ENCODE peak calls at places on chromosomes 3 and 15, in five cellular contexts. Q is OCI-LY7; T is CD8-positive, alpha-beta T cell; C is GM23248; F is heart right ventricle. A is an unnamed sample.

GRCh38 chr15:95684693-95685115 is 645.8 kb upstream of the NR2F2 start:
- DNase-seq in Q (no peak), T (no peak), C (peak; percentile 90), F (no peak), A (no peak)

GRCh38 chr15:42012937-42013482 is 7.8 kb downstream of the PLA2G4E start:
- DNase-seq in Q (no peak), T (no peak), C (no peak), F (no peak), A (no peak)

GRCh38 chr3:117399311-117400068 is 689.9 kb downstream of the TUSC7 start:
- DNase-seq in Q (no peak), T (no peak), C (peak; percentile 60), F (no peak), A (no peak)

GRCh38 chr3:136543385-136543784 is 208.8 kb downstream of the STAG1 start:
- DNase-seq in Q (no peak), T (no peak), C (peak; percentile 54), F (no peak), A (no peak)

GRCh38 chr3:64257096-64257755 is 32.0 kb upstream of the PRICKLE2 start:
- DNase-seq in Q (no peak), T (no peak), C (peak; percentile 56), F (no peak), A (no peak)

GRCh38 chr3:101518421-101518871 is 5.4 kb upstream of the SENP7 start:
- DNase-seq in Q (peak; percentile 38), T (peak; percentile 24), C (no peak), F (no peak), A (peak; percentile 51)

GRCh38 chr3:58004972-58005371 is 3.2 kb upstream of the FLNB start:
- DNase-seq in Q (no peak), T (no peak), C (peak; percentile 77), F (no peak), A (no peak)

GRCh38 chr15:46580487-46580886 is 945.7 kb downstream of the SQOR start:
- DNase-seq in Q (no peak), T (no peak), C (no peak), F (no peak), A (no peak)

GRCh38 chr15:94677202-94677790 is 445.9 kb downstream of the MCTP2 start:
- DNase-seq in Q (no peak), T (no peak), C (no peak), F (no peak), A (no peak)

GRCh38 chr3:58048301-58048700 is 40.1 kb downstream of the FLNB start:
- DNase-seq in Q (no peak), T (no peak), C (no peak), F (peak; percentile 47), A (no peak)

GRCh38 chr15:59688383-59688887 is 685 bp downstream of the BNIP2 start:
- DNase-seq in Q (peak; percentile 65), T (peak; percentile 7), C (peak; percentile 83), F (peak; percentile 14), A (no peak)

GRCh38 chr3:141830508-141830907 is 45.9 kb upstream of the ATP1B3 start:
- DNase-seq in Q (no peak), T (no peak), C (no peak), F (no peak), A (no peak)

GRCh38 chr15:80450811-80451321 is 46.7 kb downstream of the ARNT2 start:
- DNase-seq in Q (no peak), T (no peak), C (no peak), F (no peak), A (no peak)

GRCh38 chr15:75693501-75694240 is 19.0 kb downstream of the CSPG4 start:
- DNase-seq in Q (no peak), T (no peak), C (peak; percentile 82), F (no peak), A (no peak)

GRCh38 chr3:61547625-61548024 is 13.7 kb upstream of the PTPRG start:
- DNase-seq in Q (no peak), T (no peak), C (no peak), F (no peak), A (peak; percentile 36)

GRCh38 chr3:187368765-187369450 is 723 bp downstream of the RTP4 start:
- DNase-seq in Q (no peak), T (no peak), C (peak; percentile 41), F (no peak), A (no peak)

GRCh38 chr3:4834403-4834866 is 144.8 kb upstream of the BHLHE40 start:
- DNase-seq in Q (no peak), T (peak; percentile 61), C (no peak), F (no peak), A (peak; percentile 76)

DNA sequence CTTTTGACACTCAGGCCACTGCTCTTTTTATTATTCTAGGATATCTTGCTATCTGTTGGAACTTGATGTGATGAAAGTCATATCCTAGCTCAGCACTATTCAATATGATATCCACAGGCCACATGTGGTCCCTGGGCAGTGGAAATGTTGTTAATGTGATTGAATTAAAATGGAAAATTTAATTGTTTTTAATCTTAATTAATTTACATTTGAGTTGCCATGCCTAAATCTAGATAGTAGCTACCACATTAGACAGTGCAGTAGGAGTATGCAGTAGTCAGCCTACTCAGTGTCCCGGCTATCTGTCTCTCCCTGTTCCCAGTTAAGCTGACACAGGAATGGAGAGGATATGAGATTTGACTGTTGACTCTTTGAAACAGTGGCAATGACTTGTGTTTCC is 460.2 kb downstream of the GBE1 start:
- DNase-seq in Q (no peak), T (no peak), C (no peak), F (no peak), A (no peak)
- H3K4me3 ChIP-seq in Q (no peak overlapping the region), T (no peak overlapping the region), C (no peak overlapping the region), F (no peak overlapping the region), A (no peak overlapping the region)

GRCh38 chr15:22918056-22918455 is 62.1 kb downstream of the CYFIP1 start:
- DNase-seq in Q (no peak), T (no peak), C (peak; percentile 65), F (no peak), A (no peak)

GRCh38 chr15:22919171-22919570 is 61.0 kb downstream of the CYFIP1 start:
- DNase-seq in Q (no peak), T (no peak), C (no peak), F (no peak), A (no peak)

GRCh38 chr15:22916606-22917350 is 63.4 kb downstream of the CYFIP1 start:
- DNase-seq in Q (no peak), T (no peak), C (no peak), F (no peak), A (no peak)

GRCh38 chr15:22917556-22917955 is 62.6 kb downstream of the CYFIP1 start:
- DNase-seq in Q (no peak), T (no peak), C (no peak), F (no peak), A (no peak)

DNA sequence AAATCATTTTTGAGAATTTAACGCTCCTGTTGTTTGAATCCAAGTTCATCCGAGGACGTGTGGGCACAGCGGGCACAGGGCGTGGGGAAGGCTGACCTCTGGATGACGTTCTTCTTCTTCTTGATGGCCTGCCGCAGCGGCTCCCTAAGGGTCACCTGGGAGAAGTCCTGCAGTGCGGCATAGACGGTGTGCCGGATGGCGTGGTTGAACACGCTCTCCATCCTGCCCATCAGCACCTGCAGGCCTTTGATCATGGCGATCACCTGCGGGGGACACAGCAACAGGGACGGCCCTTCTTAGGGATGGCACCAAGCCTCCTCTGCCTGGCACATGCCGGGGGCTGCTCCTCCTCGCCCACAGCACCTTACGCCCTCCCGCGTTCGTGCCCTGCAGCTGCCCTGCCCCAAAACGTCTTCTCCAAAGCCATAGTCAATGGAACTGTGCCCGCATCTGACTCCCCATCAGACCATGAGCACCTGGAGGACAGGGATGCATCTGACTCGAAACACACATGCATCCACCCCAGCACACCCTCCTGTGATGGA is 61.5 kb downstream of the CYFIP1 start:
- DNase-seq in Q (no peak), T (no peak), C (no peak), F (no peak), A (no peak)
- H3K36me3 ChIP-seq in Q (no peaks in the 10 kb centered on the region), T (no peaks in the 10 kb centered on the region), C (peaks cover 16% of the 10 kb centered on the region), F (peaks cover 100% of the 10 kb centered on the region), A (peaks cover 5% of the 10 kb centered on the region)

GRCh38 chr15:36661042-36661441 is 81.6 kb downstream of the CDIN1 start:
- DNase-seq in Q (no peak), T (no peak), C (no peak), F (no peak), A (no peak)

GRCh38 chr15:36658905-36659304 is 79.5 kb downstream of the CDIN1 start:
- DNase-seq in Q (no peak), T (no peak), C (no peak), F (no peak), A (no peak)

GRCh38 chr15:36653851-36654250 is 74.4 kb downstream of the CDIN1 start:
- DNase-seq in Q (no peak), T (no peak), C (no peak), F (no peak), A (no peak)

DNA sequence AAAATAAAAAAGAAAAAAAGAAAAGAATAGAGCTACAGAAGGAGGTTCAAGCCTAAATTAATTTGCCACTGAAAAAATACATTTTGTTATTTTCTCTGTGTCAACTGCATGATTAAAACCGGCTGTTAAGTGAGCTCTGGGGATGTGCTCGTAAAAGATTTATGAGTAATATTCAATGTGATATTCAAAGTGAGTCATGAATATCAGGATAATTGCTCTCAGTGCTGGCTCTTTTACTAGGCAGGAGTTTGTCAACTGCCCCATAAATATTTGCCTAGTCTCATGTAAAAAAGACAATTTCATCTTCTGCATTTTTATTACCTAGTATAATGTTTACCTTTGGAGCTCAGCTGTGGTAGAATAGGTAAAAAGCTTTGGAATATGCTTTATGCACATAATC is 78.9 kb downstream of the CDIN1 start:
- DNase-seq in Q (no peak), T (no peak), C (peak; percentile 83), F (no peak), A (no peak)
- H3K4me3 ChIP-seq in Q (no peak overlapping the region), T (no peak overlapping the region), C (no peak overlapping the region), F (no peak overlapping the region), A (no peak overlapping the region)

GRCh38 chr3:10116928-10117327 is 1.5 kb downstream of the BRK1 start:
- DNase-seq in Q (no peak), T (no peak), C (no peak), F (no peak), A (no peak)

GRCh38 chr3:10116138-10116460 is 624 bp downstream of the BRK1 start:
- DNase-seq in Q (no peak), T (peak; percentile 0), C (peak; percentile 72), F (no peak), A (no peak)

GRCh38 chr3:10122724-10123123 is 7.2 kb downstream of the BRK1 start:
- DNase-seq in Q (no peak), T (no peak), C (no peak), F (no peak), A (no peak)

GRCh38 chr3:10119376-10119775 is 3.9 kb downstream of the BRK1 start:
- DNase-seq in Q (no peak), T (no peak), C (no peak), F (no peak), A (no peak)

DNA sequence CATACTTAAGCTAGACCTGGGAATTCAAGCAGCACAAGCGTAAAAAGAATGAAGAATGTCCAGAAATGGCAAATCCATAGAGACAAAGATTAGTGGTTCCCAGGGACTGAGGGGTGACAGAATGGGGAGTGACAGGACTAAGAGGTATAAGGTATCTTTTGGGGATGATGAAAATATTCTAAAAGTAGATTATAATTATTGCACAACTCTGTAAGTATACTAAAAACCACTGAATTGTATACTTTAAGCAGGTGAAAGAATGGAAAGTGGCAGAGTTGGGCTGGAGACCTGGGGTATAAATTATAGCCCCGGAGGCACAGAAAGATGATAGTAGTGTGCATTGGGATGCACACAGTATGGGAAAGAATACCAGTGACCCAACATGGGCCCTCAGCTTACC is 5.6 kb downstream of the BRK1 start:
- DNase-seq in Q (no peak), T (no peak), C (no peak), F (no peak), A (no peak)
- H3K36me3 ChIP-seq in Q (peaks cover 82% of the 10 kb centered on the region), T (peaks cover 12% of the 10 kb centered on the region), C (peaks cover 8% of the 10 kb centered on the region), F (peaks cover 64% of the 10 kb centered on the region), A (peaks cover 6% of the 10 kb centered on the region)

GRCh38 chr15:70062321-70062956 is 35.3 kb downstream of the TLE3 start:
- DNase-seq in Q (no peak), T (no peak), C (no peak), F (peak; percentile 78), A (no peak)
- H3K4me3 ChIP-seq in Q (no peak overlapping the region), T (no peak overlapping the region), C (no peak overlapping the region), F (peak overlapping the region; percentile 26), A (no peak overlapping the region)

GRCh38 chr3:182045721-182046120 is 334.0 kb downstream of the SOX2 start:
- DNase-seq in Q (no peak), T (no peak), C (no peak), F (no peak), A (no peak)
- H3K36me3 ChIP-seq in Q (no peaks in the 10 kb centered on the region), T (no peaks in the 10 kb centered on the region), C (no peaks in the 10 kb centered on the region), F (no peaks in the 10 kb centered on the region), A (no peaks in the 10 kb centered on the region)